ENCODE peak calls at places on chromosomes 11 and 22, in nine cellular contexts. S is H1; G is GM06990; C is HFFc6; E is bronchial epithelial cell; O is fibroblast of pulmonary artery; M is cardiac fibroblast; F is CD4-positive, alpha-beta T cell; P is H9. A is an unnamed sample.
A peak's percentile ranks its signal among the peaks of the same experiment; 100 is the strongest.

GRCh38 chr11:119460130-119460529 is 37.2 kb upstream of the THY1 start:
- DNase-seq in S (no peak), G (no peak), C (no peak), E (no peak), O (no peak), M (no peak), F (no peak), P (peak; percentile 37), A (no peak)

GRCh38 chr11:64566915-64567882 is 23.8 kb upstream of the SLC22A12 start:
- DNase-seq in S (no peak), G (no peak), C (no peak), E (no peak), O (no peak), M (no peak), F (no peak), P (no peak), A (no peak)

GRCh38 chr11:10310301-10310841 is 5.5 kb downstream of the ADM start:
- DNase-seq in S (no peak), G (peak; percentile 52), C (no peak), E (peak; percentile 41), O (peak; percentile 38), M (peak; percentile 41), F (no peak), P (no peak), A (no peak)

GRCh38 chr11:74663315-74663714 is 67.9 kb downstream of the CHRDL2 start:
- DNase-seq in S (no peak), G (no peak), C (no peak), E (no peak), O (no peak), M (no peak), F (no peak), P (no peak), A (no peak)

GRCh38 chr22:32531955-32532818 is 57.6 kb downstream of the FBXO7 start:
- DNase-seq in S (peak; percentile 62), G (no peak), C (peak; percentile 92), E (peak; percentile 49), O (peak; percentile 49), M (peak; percentile 84), F (no peak), P (peak; percentile 91), A (peak; percentile 51)

GRCh38 chr11:2685051-2685450 is 14.7 kb downstream of the KCNQ1OT1 start:
- DNase-seq in S (no peak), G (no peak), C (no peak), E (no peak), O (no peak), M (no peak), F (no peak), P (no peak), A (no peak)

GRCh38 chr11:67261942-67262681 is 4.2 kb upstream of the GRK2 start:
- DNase-seq in S (no peak), G (no peak), C (no peak), E (no peak), O (no peak), M (no peak), F (no peak), P (no peak), A (peak; percentile 11)

GRCh38 chr22:39129746-39130145 is 22.7 kb downstream of the CBX7 start:
- DNase-seq in S (no peak), G (no peak), C (no peak), E (no peak), O (no peak), M (no peak), F (no peak), P (peak; percentile 17), A (no peak)

GRCh38 chr11:45048870-45049825 is 97.3 kb upstream of the PRDM11 start:
- DNase-seq in S (no peak), G (no peak), C (no peak), E (no peak), O (peak; percentile 74), M (peak; percentile 69), F (no peak), P (no peak), A (no peak)

GRCh38 chr11:27599217-27599616 is 92.6 kb upstream of the LIN7C start:
- DNase-seq in S (no peak), G (no peak), C (no peak), E (no peak), O (no peak), M (no peak), F (no peak), P (peak; percentile 72), A (no peak)

GRCh38 chr22:42967933-42968332 is 47.0 kb downstream of the PACSIN2 start:
- DNase-seq in S (no peak), G (no peak), C (no peak), E (no peak), O (no peak), M (no peak), F (no peak), P (no peak), A (peak; percentile 58)

GRCh38 chr22:40728731-40729189 is 49.5 kb downstream of the MCHR1 start:
- DNase-seq in S (no peak), G (no peak), C (no peak), E (peak; percentile 77), O (peak; percentile 36), M (peak; percentile 62), F (peak; percentile 62), P (no peak), A (peak; percentile 54)

GRCh38 chr22:49497266-49497665 is 330.4 kb downstream of the BRD1 start:
- DNase-seq in S (no peak), G (no peak), C (no peak), E (peak; percentile 23), O (no peak), M (no peak), F (no peak), P (no peak), A (no peak)

GRCh38 chr11:40166892-40167291 is 1292.6 kb downstream of the LRRC4C start:
- DNase-seq in S (no peak), G (no peak), C (no peak), E (no peak), O (no peak), M (no peak), F (no peak), P (no peak), A (no peak)

GRCh38 chr11:46760429-46761128 is 41.6 kb downstream of the F2 start:
- DNase-seq in S (no peak), G (no peak), C (no peak), E (no peak), O (no peak), M (no peak), F (no peak), P (no peak), A (no peak)

GRCh38 chr22:27718186-27719032 is 83.1 kb downstream of the MN1 start:
- DNase-seq in S (no peak), G (no peak), C (peak; percentile 91), E (peak; percentile 96), O (peak; percentile 97), M (peak; percentile 96), F (no peak), P (peak; percentile 42), A (peak; percentile 57)

GRCh38 chr11:17714870-17715269 is 4.5 kb upstream of the MYOD1 start:
- DNase-seq in S (no peak), G (no peak), C (no peak), E (no peak), O (no peak), M (no peak), F (no peak), P (no peak), A (no peak)

GRCh38 chr11:37105456-37105855 is 507.4 kb upstream of the RAG2 start:
- DNase-seq in S (no peak), G (no peak), C (no peak), E (no peak), O (no peak), M (no peak), F (no peak), P (no peak), A (no peak)

DNA sequence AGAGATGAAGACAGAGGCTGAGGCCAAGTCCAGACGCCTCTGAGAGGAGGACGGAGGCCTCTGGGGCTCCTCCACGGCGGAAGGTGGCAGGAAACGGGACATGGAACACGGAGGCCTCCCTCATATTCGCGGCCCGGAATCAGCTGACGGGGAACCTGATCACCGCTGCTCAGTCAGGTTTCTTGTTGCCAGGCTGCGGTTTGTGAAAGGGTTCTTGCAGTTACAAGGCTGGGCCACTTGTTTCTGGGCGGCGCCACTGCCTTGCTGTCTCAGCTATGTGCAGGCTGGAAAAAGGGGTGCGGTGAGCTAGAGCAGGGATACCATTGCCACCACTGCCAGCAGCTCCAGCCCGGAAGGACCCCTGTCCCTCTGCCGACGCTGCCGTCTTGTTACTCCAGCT is 10.0 kb upstream of the MMP1 start:
- DNase-seq in S (peak; percentile 70), G (no peak), C (no peak), E (no peak), O (no peak), M (no peak), F (no peak), P (peak; percentile 95), A (no peak)
- TF ChIP-seq CTCF in S (peak; percentile 91), G (peak; percentile 16), C (peak; percentile 53), E (peak; percentile 48), O (peak; percentile 26), M (peak; percentile 41), F (no peak), P (peak; percentile 77), A (no peak)

GRCh38 chr11:34359548-34359891 is 1.7 kb upstream of the ABTB2 start:
- DNase-seq in S (no peak), G (no peak), C (no peak), E (no peak), O (no peak), M (no peak), F (no peak), P (no peak), A (no peak)
- TF ChIP-seq CTCF in S (no peak), G (no peak), C (peak; percentile 78), E (no peak), O (no peak), M (no peak), F (peak; percentile 47), P (peak; percentile 49), A (peak; percentile 15)

DNA sequence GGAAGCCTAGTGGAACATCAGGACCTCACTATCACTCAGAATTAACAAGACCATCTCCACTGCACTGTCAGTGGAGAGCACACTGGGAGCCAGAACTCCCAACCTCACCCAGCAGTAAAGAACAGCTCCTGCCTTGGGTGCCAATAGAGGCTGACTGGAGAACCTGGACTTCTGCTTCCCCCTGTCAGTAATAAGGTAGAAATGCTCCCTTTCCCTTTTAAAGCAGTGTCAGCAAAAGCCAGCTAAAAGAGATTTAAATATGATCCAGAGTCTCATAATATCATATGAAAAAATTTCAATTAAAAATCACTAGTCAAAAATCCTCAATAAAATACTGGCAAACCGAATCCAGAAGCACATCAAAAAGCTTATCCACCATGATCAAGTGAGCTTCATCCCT is 82.8 kb downstream of the SPATA19 start:
- DNase-seq in S (no peak), G (no peak), C (no peak), E (no peak), O (no peak), M (no peak), F (no peak), P (no peak), A (no peak)
- TF ChIP-seq CTCF in S (no peak), G (no peak), C (no peak), E (no peak), O (no peak), M (no peak), F (no peak), P (peak; percentile 24), A (no peak)

GRCh38 chr22:30356392-30357230 is at the start of the genes CCDC157 and SF3A1:
- DNase-seq in S (peak; percentile 72), G (peak; percentile 95), C (peak; percentile 88), E (peak; percentile 79), O (peak; percentile 92), M (peak; percentile 93), F (peak; percentile 85), P (peak; percentile 93), A (peak; percentile 90)
- TF ChIP-seq CTCF in S (no peak), G (no peak), C (no peak), E (no peak), O (no peak), M (no peak), F (no peak), P (no peak), A (no peak)

A was measured in transverse colon.